ENCODE peak calls at places on chromosomes 5 and 9, in six cellular contexts. M is A549, I is transverse colon, X is HepG2, P is suprapubic skin, Z is tibial nerve. H is an unnamed sample.

GRCh38 chr5:101942321-101942882 is 353.7 kb downstream of the SLCO4C1 start:
- DNase-seq in M (peak), I (peak), X (peak), P (no peak), Z (no peak), H (no peak)

GRCh38 chr5:151825445-151825844 is 53.7 kb downstream of the G3BP1 start:
- DNase-seq in M (peak), I (peak), X (peak), P (no peak), Z (peak), H (no peak)

GRCh38 chr5:14665949-14666741 is 1.6 kb downstream of the OTULIN start:
- DNase-seq in M (peak), I (peak), X (peak), P (no peak), Z (no peak), H (peak)

GRCh38 chr5:91212336-91213092 is 170.6 kb downstream of the ARRDC3 start:
- DNase-seq in M (peak), I (peak), X (no peak), P (peak), Z (peak), H (no peak)

GRCh38 chr5:91158011-91158410 is 225.1 kb downstream of the ARRDC3 start:
- DNase-seq in M (no peak), I (no peak), X (no peak), P (no peak), Z (no peak), H (no peak)

GRCh38 chr9:120345379-120345778 is 234.6 kb downstream of the CDK5RAP2 start:
- DNase-seq in M (no peak), I (no peak), X (no peak), P (no peak), Z (no peak), H (no peak)

GRCh38 chr9:134592018-134592818 is 49.4 kb upstream of the COL5A1 start:
- DNase-seq in M (peak), I (no peak), X (peak), P (peak), Z (peak), H (no peak)

GRCh38 chr5:105554613-105555169 is 1992.1 kb upstream of the NUDT12 start:
- DNase-seq in M (no peak), I (no peak), X (no peak), P (no peak), Z (no peak), H (no peak)

GRCh38 chr9:99023831-99024230 is 80.1 kb downstream of the COL15A1 start:
- DNase-seq in M (no peak), I (no peak), X (no peak), P (no peak), Z (peak), H (no peak)

GRCh38 chr5:386432-387341 is 56.3 kb upstream of the EXOC3 start:
- DNase-seq in M (no peak), I (no peak), X (no peak), P (peak), Z (no peak), H (no peak)

GRCh38 chr9:35939851-35940250 is 18.1 kb downstream of the OR2S2 start:
- DNase-seq in M (no peak), I (no peak), X (no peak), P (no peak), Z (no peak), H (no peak)

DNA sequence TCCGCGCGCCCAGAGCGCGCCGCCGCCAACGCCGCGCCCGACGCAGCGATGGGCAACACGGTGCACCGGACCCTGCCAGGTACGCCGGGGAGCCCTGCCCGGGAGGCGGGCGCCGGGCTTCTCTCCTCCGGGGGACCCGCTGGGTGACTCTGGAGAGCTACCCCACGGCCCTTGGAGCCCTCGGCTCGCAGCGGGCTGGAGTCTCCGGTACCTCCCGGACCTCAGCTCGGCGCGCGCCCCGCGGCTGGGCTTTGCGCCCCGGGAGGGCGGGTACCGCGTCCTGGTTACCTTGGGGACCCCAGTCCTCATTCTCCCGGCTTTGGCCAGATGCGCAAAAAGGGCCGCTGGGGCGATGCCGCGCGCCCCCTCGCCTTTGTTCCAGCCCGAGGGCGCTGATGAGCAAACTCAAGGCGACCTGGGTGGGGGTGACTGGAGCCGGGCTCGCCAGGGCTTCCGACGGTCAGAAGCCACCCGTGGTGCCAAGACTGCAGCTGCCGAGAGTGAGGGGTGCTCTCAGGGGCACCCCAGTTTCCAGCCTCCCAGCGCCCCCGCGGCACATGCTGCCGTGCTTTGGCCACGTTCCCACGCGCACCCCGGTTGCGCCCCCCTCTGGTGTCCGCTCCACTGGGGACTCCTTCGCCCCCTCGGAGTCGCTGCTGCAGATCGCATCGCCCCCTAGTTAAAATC is 439 bp downstream of the NEURL1B start:
- DNase-seq in M (peak), I (no peak), X (no peak), P (no peak), Z (no peak), H (no peak)
- TF ChIP-seq CTCF in M (peak), I (no peak), X (peak), P (no peak), Z (peak), H (no peak)

GRCh38 chr5:121273818-121274433 is 577.8 kb upstream of the FTMT start:
- DNase-seq in M (peak), I (no peak), X (peak), P (no peak), Z (no peak), H (no peak)
- H3K4me3 ChIP-seq in M (no peak), I (no peak), X (no peak), P (no peak), Z (no peak), H (no peak)

GRCh38 chr9:128124873-128125574 is 2.5 kb downstream of the PTGES2 start:
- DNase-seq in M (peak), I (peak), X (peak), P (peak), Z (peak), H (peak)
- TF ChIP-seq EP300 in M (no peak), I (no peak), X (no peak), P (no peak), Z (no peak), H (no peak)

GRCh38 chr9:2363138-2363745 is 258.3 kb upstream of the VLDLR start:
- DNase-seq in M (no peak), I (no peak), X (no peak), P (no peak), Z (no peak), H (no peak)

GRCh38 chr9:2373648-2374047 is 247.9 kb upstream of the VLDLR start:
- DNase-seq in M (no peak), I (no peak), X (no peak), P (no peak), Z (no peak), H (no peak)

GRCh38 chr9:2362170-2362569 is 259.4 kb upstream of the VLDLR start:
- DNase-seq in M (no peak), I (no peak), X (no peak), P (no peak), Z (no peak), H (no peak)

DNA sequence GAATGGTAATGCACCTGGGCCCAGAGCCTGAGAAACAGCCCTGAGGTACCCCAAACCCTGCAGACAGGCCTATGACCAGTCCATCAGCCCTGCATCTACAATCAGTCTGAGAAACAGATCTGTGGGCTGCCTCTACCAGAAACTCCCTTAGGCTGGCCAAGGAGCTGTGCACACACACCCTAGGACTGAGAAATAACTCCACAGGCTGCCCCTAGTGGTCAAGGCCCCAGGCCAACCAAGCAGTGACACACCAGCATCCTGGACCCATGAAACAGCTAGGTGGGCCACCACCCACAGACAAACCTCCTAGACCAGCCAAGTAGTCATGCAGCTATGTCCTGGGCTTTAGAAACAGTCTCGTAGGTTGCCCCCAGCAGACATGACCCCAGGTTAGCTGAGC is 253.6 kb upstream of the VLDLR start:
- DNase-seq in M (no peak), I (no peak), X (no peak), P (no peak), Z (no peak), H (no peak)
- TF ChIP-seq CTCF in M (no peak), I (no peak), X (peak), P (no peak), Z (no peak), H (no peak)

DNA sequence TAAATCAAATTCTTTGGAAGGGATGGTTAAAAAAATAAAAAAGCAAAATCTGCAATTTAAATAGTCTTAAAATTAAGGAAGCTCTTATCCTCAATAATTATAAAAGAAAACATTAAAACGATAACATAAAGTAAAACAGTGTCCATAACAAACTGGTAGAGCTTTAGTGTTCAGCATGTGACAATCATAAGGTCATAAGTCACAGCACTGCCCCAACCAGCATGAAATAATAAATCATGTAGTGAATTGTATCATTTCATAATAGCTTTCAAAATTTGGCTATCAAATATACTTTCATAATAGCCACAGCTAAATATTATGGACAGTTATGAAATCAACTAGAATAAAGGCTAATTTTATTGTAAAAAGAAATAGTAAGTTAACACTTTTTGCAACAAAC is 10.0 kb downstream of the NR3C1 start:
- DNase-seq in M (no peak), I (no peak), X (no peak), P (no peak), Z (no peak), H (no peak)
- H3K4me3 ChIP-seq in M (peak), I (no peak), X (no peak), P (no peak), Z (no peak), H (no peak)

GRCh38 chr5:43007911-43008368 is 32.2 kb downstream of the ANXA2R start:
- DNase-seq in M (peak), I (peak), X (peak), P (peak), Z (peak), H (peak)

GRCh38 chr5:43010956-43011355 is 29.2 kb downstream of the ANXA2R start:
- DNase-seq in M (no peak), I (no peak), X (no peak), P (no peak), Z (peak), H (no peak)

GRCh38 chr5:43007246-43007910 is 32.7 kb downstream of the ANXA2R start:
- DNase-seq in M (peak), I (peak), X (peak), P (peak), Z (peak), H (peak)

GRCh38 chr5:43006411-43007202 is 33.5 kb downstream of the ANXA2R start:
- DNase-seq in M (no peak), I (no peak), X (no peak), P (no peak), Z (no peak), H (no peak)

DNA sequence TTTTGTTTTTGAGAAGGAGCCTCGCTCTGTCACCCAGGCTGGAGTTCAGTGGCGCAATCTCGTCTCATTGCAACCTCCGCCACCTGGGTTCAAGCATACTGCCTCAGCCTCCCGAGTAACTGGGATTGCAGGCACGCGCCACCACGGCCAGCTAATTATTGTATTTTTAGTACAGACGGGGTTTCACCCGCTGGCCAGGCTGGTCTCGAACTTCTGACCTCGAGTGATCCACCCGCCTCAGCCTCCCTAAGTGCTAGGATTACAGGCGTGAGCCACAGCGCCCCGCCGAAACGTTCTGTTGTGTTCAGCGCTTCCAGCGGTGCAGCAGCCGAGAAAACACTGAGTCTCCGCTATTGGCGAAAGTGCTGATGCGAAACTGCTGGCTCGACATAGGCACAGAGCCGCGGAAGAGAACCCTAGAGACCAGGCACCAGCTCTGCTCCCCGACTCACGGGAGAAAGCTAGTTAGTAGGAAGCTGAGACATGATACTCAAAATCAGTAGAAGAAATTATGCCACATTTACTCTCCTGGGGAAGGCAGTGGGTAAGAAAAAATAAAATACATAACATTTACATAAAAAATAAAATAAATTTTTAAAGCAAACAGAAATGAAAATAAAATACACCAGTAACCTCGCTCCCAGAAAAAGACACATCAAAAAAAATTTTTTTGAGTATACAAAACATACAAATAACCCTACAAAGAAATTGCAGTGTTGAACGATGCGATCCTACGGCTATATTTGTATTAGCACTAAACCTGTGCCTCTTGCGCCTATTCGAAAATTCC is 31.6 kb downstream of the ANXA2R start:
- DNase-seq in M (peak), I (peak), X (peak), P (peak), Z (peak), H (peak)
- TF ChIP-seq EP300 in M (no peak), I (no peak), X (no peak), P (no peak), Z (peak), H (no peak)

GRCh38 chr5:42924226-42924625 is 112.5 kb upstream of the SELENOP start:
- DNase-seq in M (no peak), I (no peak), X (no peak), P (no peak), Z (no peak), H (no peak)
- TF ChIP-seq CTCF in M (no peak), I (no peak), X (no peak), P (no peak), Z (no peak), H (no peak)

GRCh38 chr5:1666812-1667588 is 132.6 kb downstream of the MRPL36 start:
- DNase-seq in M (peak), I (peak), X (no peak), P (no peak), Z (no peak), H (no peak)
- H3K4me3 ChIP-seq in M (peak), I (no peak), X (peak), P (peak), Z (no peak), H (no peak)

GRCh38 chr5:52015760-52016159 is 632.5 kb downstream of the ISL1 start:
- DNase-seq in M (no peak), I (no peak), X (peak), P (no peak), Z (peak), H (no peak)

GRCh38 chr5:52017567-52017966 is 634.3 kb downstream of the ISL1 start:
- DNase-seq in M (no peak), I (no peak), X (no peak), P (no peak), Z (no peak), H (no peak)
- TF ChIP-seq EP300 in M (no peak), I (no peak), X (no peak), P (no peak), Z (no peak), H (no peak)